ENCODE peak calls at places on chromosome 14, in six cellular contexts. Q is PC-3, T is cardiac muscle cell, U is BJ, M is EL, C is LoVo. F is an unnamed sample.

GRCh38 chr14:73211251-73211650 is 26.1 kb upstream of the PAPLN start:
- DNase-seq in Q (no peak), T (no peak), U (no peak), M (no peak), C (no peak), F (no peak)

GRCh38 chr14:34072401-34072800 is 121.5 kb upstream of the EGLN3 start:
- DNase-seq in Q (no peak), T (no peak), U (no peak), M (no peak), C (no peak), F (no peak)

GRCh38 chr14:94025720-94026119 is 420 bp upstream of the OTUB2 start:
- DNase-seq in Q (peak; percentile 84), T (no peak), U (no peak), M (peak; percentile 15), C (peak; percentile 2), F (peak; percentile 55)

GRCh38 chr14:73262427-73263183 is 25.3 kb downstream of the PAPLN start:
- DNase-seq in Q (no peak), T (no peak), U (no peak), M (no peak), C (no peak), F (no peak)

GRCh38 chr14:94158239-94158888 is 15.8 kb upstream of the PPP4R4 start:
- DNase-seq in Q (no peak), T (no peak), U (no peak), M (no peak), C (no peak), F (no peak)

GRCh38 chr14:53967606-53968005 is 11.0 kb upstream of the BMP4 start:
- DNase-seq in Q (peak; percentile 10), T (no peak), U (no peak), M (peak; percentile 41), C (peak; percentile 56), F (no peak)

GRCh38 chr14:92408186-92408585 is 85.2 kb downstream of the SLC24A4 start:
- DNase-seq in Q (peak; percentile 68), T (no peak), U (no peak), M (peak; percentile 64), C (peak; percentile 31), F (peak; percentile 37)

GRCh38 chr14:77622562-77622961 is 6.1 kb upstream of the SPTLC2 start:
- DNase-seq in Q (peak; percentile 69), T (no peak), U (no peak), M (no peak), C (peak; percentile 57), F (peak; percentile 29)

GRCh38 chr14:31092160-31092708 is 66.1 kb upstream of the STRN3 start:
- DNase-seq in Q (no peak), T (no peak), U (no peak), M (no peak), C (no peak), F (no peak)

GRCh38 chr14:72416892-72417291 is 477.0 kb downstream of the DPF3 start:
- DNase-seq in Q (peak; percentile 47), T (no peak), U (no peak), M (no peak), C (peak; percentile 34), F (peak; percentile 45)

F was measured in DMS53.